ENCODE peak calls at places on chromosomes 11 and 22, in five cellular contexts. T, L, N, M and A are unnamed samples.

GRCh38 chr11:75350743-75351540 is 519 bp downstream of the ARRB1 start:
- DNase-seq in T (peak), L (no peak), N (peak), M (peak), A (peak)

GRCh38 chr11:94794287-94795168 is 26.4 kb downstream of the AMOTL1 start:
- DNase-seq in T (peak), L (peak), N (peak), M (no peak), A (no peak)

GRCh38 chr11:104625246-104625645 is 273.0 kb downstream of the CASP12 start:
- DNase-seq in T (no peak), L (peak), N (no peak), M (no peak), A (no peak)

GRCh38 chr22:27337676-27338075 is 463.9 kb downstream of the MN1 start:
- DNase-seq in T (no peak), L (no peak), N (no peak), M (no peak), A (no peak)

GRCh38 chr11:126163779-126164178 is 47.7 kb downstream of the RPUSD4 start:
- DNase-seq in T (no peak), L (no peak), N (no peak), M (no peak), A (no peak)

GRCh38 chr22:35198738-35199137 is 58.6 kb upstream of the HMGXB4 start:
- DNase-seq in T (no peak), L (no peak), N (no peak), M (no peak), A (no peak)

GRCh38 chr11:31366795-31367194 is 2.7 kb downstream of the DCDC1 start:
- DNase-seq in T (no peak), L (no peak), N (no peak), M (no peak), A (no peak)

GRCh38 chr22:19086944-19087343 is 35.3 kb downstream of the DGCR2 start:
- DNase-seq in T (no peak), L (peak), N (no peak), M (no peak), A (no peak)

GRCh38 chr11:65720237-65720934 is at the start of gene RNASEH2C:
- DNase-seq in T (peak), L (peak), N (peak), M (peak), A (peak)

GRCh38 chr22:39169797-39170466 is 17.5 kb upstream of the CBX7 start:
- DNase-seq in T (no peak), L (no peak), N (no peak), M (peak), A (no peak)